ENCODE peak calls at places on chromosomes 4 and X, in eight cellular contexts. Y is transverse colon, U is colonic mucosa, N is heart left ventricle, W is astrocyte, V is pancreas, A is MM.1S, J is uterus. L is an unnamed sample.

GRCh38 chrX:124518888-124519287 is 172.5 kb downstream of the SH2D1A start:
- DNase-seq in Y (no peak), U (no peak), N (no peak), W (peak; percentile 30), V (no peak), A (no peak), J (no peak), L (no peak)

GRCh38 chr4:110865611-110866254 is 242.9 kb upstream of the PITX2 start:
- DNase-seq in Y (no peak), U (no peak), N (no peak), W (peak; percentile 90), V (no peak), A (no peak), J (no peak), L (no peak)

GRCh38 chr4:7998447-7998846 is 58.8 kb upstream of the AFAP1 start:
- DNase-seq in Y (no peak), U (no peak), N (no peak), W (no peak), V (peak; percentile 38), A (no peak), J (no peak), L (no peak)

GRCh38 chrX:145751943-145752342 is 65.7 kb upstream of the SLITRK2 start:
- DNase-seq in Y (no peak), U (no peak), N (no peak), W (no peak), V (no peak), A (no peak), J (no peak), L (no peak)

GRCh38 chrX:40755291-40756249 is 20.2 kb upstream of the MED14 start:
- DNase-seq in Y (no peak), U (no peak), N (peak; percentile 76), W (peak; percentile 44), V (no peak), A (no peak), J (peak; percentile 16), L (no peak)

GRCh38 chr4:79338148-79338547 is 12.3 kb upstream of the NAA11 start:
- DNase-seq in Y (no peak), U (no peak), N (no peak), W (no peak), V (no peak), A (no peak), J (no peak), L (no peak)

GRCh38 chr4:185809517-185810071 is 2.4 kb downstream of the SORBS2 start:
- DNase-seq in Y (no peak), U (no peak), N (no peak), W (no peak), V (no peak), A (no peak), J (no peak), L (no peak)

GRCh38 chr4:81550005-81550896 is 78.5 kb upstream of the RASGEF1B start:
- DNase-seq in Y (no peak), U (no peak), N (no peak), W (no peak), V (no peak), A (no peak), J (peak; percentile 50), L (no peak)

GRCh38 chr4:84401669-84402068 is 97.4 kb downstream of the NKX6-1 start:
- DNase-seq in Y (no peak), U (no peak), N (no peak), W (no peak), V (no peak), A (no peak), J (no peak), L (no peak)

GRCh38 chr4:176964116-176964691 is 171.5 kb upstream of the VEGFC start:
- DNase-seq in Y (no peak), U (no peak), N (no peak), W (no peak), V (no peak), A (peak; percentile 14), J (no peak), L (no peak)

GRCh38 chr4:124181045-124181444 is 531.5 kb downstream of the ANKRD50 start:
- DNase-seq in Y (no peak), U (no peak), N (no peak), W (no peak), V (no peak), A (no peak), J (no peak), L (no peak)

GRCh38 chr4:54800831-54801530 is 143.2 kb downstream of the KIT start:
- DNase-seq in Y (no peak), U (no peak), N (peak; percentile 28), W (no peak), V (no peak), A (peak; percentile 63), J (no peak), L (no peak)

GRCh38 chrX:24833695-24834094 is 140.0 kb downstream of the POLA1 start:
- DNase-seq in Y (no peak), U (no peak), N (no peak), W (no peak), V (no peak), A (no peak), J (no peak), L (no peak)

GRCh38 chr4:103498161-103499070 is 221.4 kb downstream of the TACR3 start:
- DNase-seq in Y (no peak), U (no peak), N (no peak), W (peak; percentile 73), V (no peak), A (no peak), J (no peak), L (no peak)

GRCh38 chrX:40933132-40934078 is 151.8 kb upstream of the USP9X start:
- DNase-seq in Y (no peak), U (no peak), N (no peak), W (peak; percentile 68), V (no peak), A (no peak), J (no peak), L (no peak)

GRCh38 chr4:173521474-173522159 is 8.4 kb downstream of the HAND2 start:
- DNase-seq in Y (no peak), U (no peak), N (peak; percentile 75), W (no peak), V (no peak), A (no peak), J (peak; percentile 65), L (no peak)

GRCh38 chr4:173520921-173521473 is 9.0 kb downstream of the HAND2 start:
- DNase-seq in Y (no peak), U (no peak), N (no peak), W (no peak), V (no peak), A (no peak), J (no peak), L (no peak)

GRCh38 chr4:173524218-173525117 is 5.6 kb downstream of the HAND2 start:
- DNase-seq in Y (no peak), U (no peak), N (no peak), W (no peak), V (no peak), A (no peak), J (no peak), L (no peak)

GRCh38 chr4:173522874-173523395 is 7.1 kb downstream of the HAND2 start:
- DNase-seq in Y (no peak), U (no peak), N (no peak), W (no peak), V (no peak), A (no peak), J (no peak), L (peak; percentile 39)

DNA sequence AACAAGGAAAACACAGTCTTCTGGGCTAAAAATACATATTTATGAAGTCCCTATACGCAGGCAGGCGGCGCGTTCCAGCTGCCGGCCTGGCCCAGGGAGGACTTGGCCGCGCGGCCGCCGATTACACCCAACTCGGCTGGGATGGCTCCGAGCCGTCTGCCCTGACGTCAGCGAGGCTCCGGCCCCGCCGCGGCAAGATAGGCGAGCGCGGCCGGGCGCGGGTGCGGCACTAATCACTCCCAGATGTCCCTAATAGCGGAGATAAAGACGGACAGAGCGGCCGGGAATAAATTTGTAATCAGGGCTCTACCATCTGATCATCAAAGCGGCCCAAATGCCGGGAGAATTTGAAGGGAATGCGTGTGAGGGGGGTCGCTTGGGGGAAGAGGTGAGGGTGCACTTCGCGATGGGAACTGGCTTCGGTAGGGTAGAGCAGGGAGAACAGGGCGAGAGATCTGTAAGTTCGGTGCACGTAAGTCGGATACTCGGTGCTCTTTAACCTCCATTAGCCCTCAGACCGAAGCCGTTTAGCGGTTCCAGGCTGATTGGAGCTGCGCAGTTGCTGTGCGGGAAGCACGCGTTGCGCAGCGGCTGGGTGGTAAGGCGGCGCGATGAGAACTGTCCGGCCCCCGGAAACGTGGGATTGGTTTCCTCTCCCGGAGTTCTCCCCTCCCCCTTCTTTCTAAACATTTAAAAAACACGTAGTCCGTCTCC is 7.7 kb downstream of the HAND2 start:
- DNase-seq in Y (peak; percentile 71), U (peak; percentile 60), N (peak; percentile 94), W (peak; percentile 63), V (peak; percentile 72), A (no peak), J (peak; percentile 94), L (peak; percentile 93)
- H3K4me1 ChIP-seq in Y (peaks cover 13% of the 10 kb centered on the region), U (peaks cover 5% of the 10 kb centered on the region), N (peaks cover 26% of the 10 kb centered on the region), W (peaks cover 11% of the 10 kb centered on the region), V (no peaks in the 10 kb centered on the region), A (no peaks in the 10 kb centered on the region), J (no peaks in the 10 kb centered on the region), L (peaks cover 8% of the 10 kb centered on the region)

DNA sequence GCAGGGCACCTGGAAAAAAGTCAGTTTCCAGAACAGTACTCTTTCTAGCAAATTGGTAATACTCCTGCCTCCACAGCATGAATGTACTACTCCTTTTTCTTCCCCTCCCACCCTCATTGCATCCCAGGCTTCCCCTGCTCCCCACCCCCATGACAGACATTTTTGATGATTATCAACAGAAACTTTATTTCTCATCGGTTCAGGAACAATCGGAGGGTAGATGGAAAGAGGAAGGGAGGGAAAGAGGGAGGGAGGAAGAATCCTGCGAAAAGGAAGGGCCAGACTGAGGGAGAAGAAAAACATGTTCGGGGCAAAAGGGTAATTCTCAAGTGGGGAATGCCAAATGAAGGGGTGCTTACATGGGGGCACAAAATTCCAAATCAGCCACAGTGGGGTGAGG is 705 bp upstream of the CXorf65 start:
- DNase-seq in Y (no peak), U (no peak), N (no peak), W (no peak), V (no peak), A (no peak), J (no peak), L (no peak)
- H3K4me1 ChIP-seq in Y (peaks cover 8% of the 10 kb centered on the region), U (no peaks in the 10 kb centered on the region), N (no peaks in the 10 kb centered on the region), W (no peaks in the 10 kb centered on the region), V (no peaks in the 10 kb centered on the region), A (peaks cover 17% of the 10 kb centered on the region), J (no peaks in the 10 kb centered on the region), L (no peaks in the 10 kb centered on the region)

DNA sequence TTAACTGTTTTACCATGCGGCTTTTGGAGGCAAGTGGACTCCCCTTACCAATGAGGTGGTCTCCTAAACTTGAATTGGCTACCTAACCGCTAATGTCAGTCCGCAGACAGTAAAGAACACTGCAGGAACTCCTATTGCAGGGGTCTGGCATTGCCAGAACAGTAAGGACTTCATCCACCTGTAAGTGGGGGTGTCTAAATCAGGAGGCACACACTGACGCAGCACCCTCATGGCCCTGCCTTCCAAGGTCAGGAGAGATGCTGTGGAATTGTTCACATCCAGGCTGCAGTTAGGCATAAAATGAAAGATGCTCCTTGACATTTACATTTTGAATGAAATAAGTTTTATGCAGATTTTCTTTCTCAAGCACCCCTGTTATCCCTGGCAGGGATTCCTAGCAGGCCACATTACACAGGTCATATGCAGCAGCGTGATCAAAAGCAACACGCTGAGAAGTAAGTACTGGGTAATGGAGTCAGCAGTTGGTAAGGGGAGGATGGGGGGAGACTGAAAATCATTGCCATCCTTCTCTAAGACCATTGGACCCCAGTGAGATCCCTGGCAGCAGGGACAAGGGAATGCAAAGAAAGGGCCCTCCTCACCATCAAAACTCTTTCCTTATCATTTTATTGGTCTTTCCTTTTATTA is 3.8 kb downstream of the PPARGC1A start:
- DNase-seq in Y (no peak), U (no peak), N (no peak), W (no peak), V (no peak), A (no peak), J (no peak), L (no peak)
- H3K4me1 ChIP-seq in Y (peaks cover 33% of the 10 kb centered on the region), U (no peaks in the 10 kb centered on the region), N (peaks cover 9% of the 10 kb centered on the region), W (peaks cover 21% of the 10 kb centered on the region), V (no peaks in the 10 kb centered on the region), A (peaks cover 19% of the 10 kb centered on the region), J (no peaks in the 10 kb centered on the region), L (peaks cover 4% of the 10 kb centered on the region)

GRCh38 chr4:788006-788635 is 37.8 kb downstream of the CPLX1 start:
- DNase-seq in Y (no peak), U (no peak), N (no peak), W (no peak), V (peak; percentile 48), A (no peak), J (no peak), L (no peak)
- H3K4me1 ChIP-seq in Y (peaks cover 39% of the 10 kb centered on the region), U (peaks cover 26% of the 10 kb centered on the region), N (peaks cover 29% of the 10 kb centered on the region), W (no peaks in the 10 kb centered on the region), V (no peaks in the 10 kb centered on the region), A (no peaks in the 10 kb centered on the region), J (peaks cover 23% of the 10 kb centered on the region), L (peaks cover 13% of the 10 kb centered on the region)

L was measured in ovary.